ENCODE peak calls at places on chromosomes 4 and X, in eight cellular contexts. B, C, I, P, Q, T, L and Z are unnamed samples.

GRCh38 chr4:175930471-175930870 is 118.4 kb upstream of the GPM6A start:
- DNase-seq in C (peak; percentile 38), I (no peak), B (no peak), T (no peak), Q (peak; percentile 36), P (no peak), L (no peak), Z (no peak)

GRCh38 chr4:55758570-55758969 is 61.0 kb upstream of the EXOC1L start:
- DNase-seq in T (no peak), C (no peak), Q (no peak), I (no peak), B (no peak), P (no peak), L (no peak), Z (no peak)

GRCh38 chr4:13378973-13379759 is 105.0 kb downstream of the RAB28 start:
- DNase-seq in C (no peak), L (no peak), P (no peak), B (no peak), T (no peak), I (no peak), Q (peak; percentile 16), Z (no peak)

GRCh38 chr4:81021526-81021944 is 9.0 kb upstream of the BMP3 start:
- DNase-seq in B (no peak), Q (no peak), I (no peak), C (no peak), P (no peak), T (no peak), L (no peak), Z (no peak)

GRCh38 chr4:96736352-96736889 is 896.5 kb downstream of the PDHA2 start:
- DNase-seq in I (no peak), P (no peak), C (peak; percentile 95), B (peak; percentile 70), T (no peak), L (no peak), Q (peak; percentile 97), Z (peak; percentile 71)

GRCh38 chrX:39633293-39633692 is 464.5 kb downstream of the BCOR start:
- DNase-seq in T (no peak), L (no peak), P (no peak), C (no peak), Q (no peak), I (no peak), B (no peak), Z (no peak)

GRCh38 chrX:115521717-115522116 is 39.3 kb upstream of the PLS3 start:
- DNase-seq in L (no peak), T (no peak), P (no peak), I (no peak), C (no peak), B (no peak), Q (no peak), Z (no peak)

GRCh38 chrX:29940750-29941149 is 274.6 kb upstream of the MAGEB2 start:
- DNase-seq in B (no peak), T (no peak), C (peak; percentile 3), Q (peak; percentile 62), I (no peak), L (no peak), P (no peak), Z (no peak)

GRCh38 chrX:2610246-2611170 is 80.6 kb upstream of the CD99 start:
- DNase-seq in L (no peak), I (no peak), C (no peak), P (no peak), B (no peak), Q (no peak), T (no peak), Z (no peak)

GRCh38 chr4:22906046-22906445 is 213.3 kb downstream of the GBA3 start:
- DNase-seq in C (no peak), L (no peak), Q (no peak), P (no peak), I (no peak), B (no peak), T (no peak), Z (no peak)

GRCh38 chr4:114005569-114006442 is 26.4 kb upstream of the ARSJ start:
- DNase-seq in L (peak; percentile 30), C (peak; percentile 40), I (no peak), B (no peak), P (peak; percentile 4), T (no peak), Q (no peak), Z (no peak)

GRCh38 chrX:104750146-104750699 is 184.2 kb downstream of the IL1RAPL2 start:
- DNase-seq in Q (no peak), C (no peak), P (no peak), T (no peak), B (no peak), I (no peak), L (no peak), Z (no peak)

GRCh38 chrX:4320436-4320947 is 607.0 kb upstream of the PRKX start:
- DNase-seq in B (no peak), L (no peak), P (no peak), I (no peak), T (no peak), Q (peak; percentile 66), C (peak; percentile 1), Z (no peak)

GRCh38 chrX:107731831-107732502 is 43.6 kb downstream of the TSC22D3 start:
- DNase-seq in T (peak; percentile 89), I (peak; percentile 94), P (no peak), L (no peak), C (peak; percentile 42), Q (peak; percentile 88), B (peak; percentile 93), Z (peak; percentile 75)

GRCh38 chr4:124318292-124318691 is 394.2 kb downstream of the ANKRD50 start:
- DNase-seq in P (no peak), Q (no peak), L (no peak), C (no peak), B (no peak), T (no peak), I (no peak), Z (no peak)

GRCh38 chr4:75705198-75705712 is 19.1 kb upstream of the USO1 start:
- DNase-seq in P (no peak), B (peak; percentile 83), Q (peak; percentile 71), L (no peak), I (no peak), C (peak; percentile 92), T (no peak), Z (no peak)

GRCh38 chr4:86730310-86730709 is 118.9 kb downstream of the SLC10A6 start:
- DNase-seq in T (no peak), C (peak; percentile 68), I (no peak), Q (peak; percentile 52), P (no peak), L (no peak), B (peak; percentile 54), Z (no peak)

GRCh38 chr4:168850016-168850415 is 160.0 kb downstream of the CBR4 start:
- DNase-seq in C (no peak), Q (peak; percentile 40), L (no peak), I (no peak), T (no peak), P (no peak), B (no peak), Z (no peak)

GRCh38 chr4:168854216-168854921 is 155.7 kb downstream of the CBR4 start:
- DNase-seq in I (no peak), C (no peak), T (peak; percentile 57), L (no peak), B (no peak), Q (no peak), P (no peak), Z (no peak)

GRCh38 chr4:168853770-168854169 is 156.3 kb downstream of the CBR4 start:
- DNase-seq in B (no peak), P (no peak), C (no peak), T (no peak), Q (no peak), I (no peak), L (no peak), Z (no peak)

GRCh38 chr4:168852387-168852786 is 157.7 kb downstream of the CBR4 start:
- DNase-seq in Q (no peak), P (no peak), C (no peak), B (no peak), L (no peak), T (no peak), I (no peak), Z (no peak)

GRCh38 chr4:168852933-168853713 is 156.9 kb downstream of the CBR4 start:
- DNase-seq in B (no peak), L (no peak), C (no peak), I (no peak), Q (no peak), P (no peak), T (no peak), Z (no peak)
- H3K27ac ChIP-seq in B (no peak overlapping the region), L (peak overlapping the region; percentile 48), C (no peak overlapping the region), I (no peak overlapping the region), Q (no peak overlapping the region), P (no peak overlapping the region), T (peak overlapping the region; percentile 98), Z (no peak overlapping the region)

GRCh38 chrX:63471004-63471403 is 119.9 kb upstream of the SPIN4 start:
- DNase-seq in L (no peak), Q (no peak), C (no peak), T (no peak), P (no peak), B (no peak), I (no peak), Z (no peak)
- H3K27ac ChIP-seq in L (no peak overlapping the region), Q (no peak overlapping the region), C (no peak overlapping the region), T (no peak overlapping the region), P (no peak overlapping the region), B (no peak overlapping the region), I (no peak overlapping the region), Z (no peak overlapping the region)

GRCh38 chr4:67933755-67934154 is 29.5 kb downstream of the TMPRSS11A start:
- DNase-seq in B (no peak), Q (no peak), I (no peak), T (no peak), C (no peak), P (no peak), L (no peak), Z (no peak)
- H3K27ac ChIP-seq in B (no peak overlapping the region), Q (no peak overlapping the region), I (no peak overlapping the region), T (no peak overlapping the region), C (no peak overlapping the region), P (no peak overlapping the region), L (no peak overlapping the region), Z (no peak overlapping the region)

GRCh38 chr4:3531306-3531886 is 826 bp downstream of the LRPAP1 start:
- DNase-seq in Q (peak; percentile 23), B (peak; percentile 20), C (no peak), T (no peak), P (no peak), I (no peak), L (no peak), Z (no peak)
- H3K27ac ChIP-seq in Q (no peak overlapping the region), B (no peak overlapping the region), C (no peak overlapping the region), T (peak overlapping the region; percentile 71), P (no peak overlapping the region), I (peak overlapping the region; percentile 46), L (no peak overlapping the region), Z (no peak overlapping the region)

GRCh38 chr4:167826281-167826680 is 266.1 kb upstream of the ANXA10 start:
- DNase-seq in I (no peak), P (no peak), B (no peak), L (no peak), T (no peak), Q (no peak), C (no peak), Z (no peak)
- H3K27ac ChIP-seq in I (no peak overlapping the region), P (no peak overlapping the region), B (no peak overlapping the region), L (no peak overlapping the region), T (no peak overlapping the region), Q (no peak overlapping the region), C (no peak overlapping the region), Z (no peak overlapping the region)